ENCODE peak calls at places on chromosomes 11 and 22, in eight cellular contexts. W, N, Y, D, O, J, S and T are unnamed samples.
A peak's percentile ranks its signal among the peaks of the same experiment; 100 is the strongest.

GRCh38 chr22:49351761-49352221 is 475.9 kb downstream of the BRD1 start:
- DNase-seq in W (no peak), N (no peak), Y (no peak), D (no peak), O (no peak), J (no peak), S (peak; percentile 22), T (no peak)

GRCh38 chr11:23406131-23406819 is 546.0 kb upstream of the CCDC179 start:
- DNase-seq in W (no peak), N (no peak), Y (no peak), D (no peak), O (no peak), J (no peak), S (no peak), T (peak; percentile 4)

GRCh38 chr11:134425413-134425812 is 13.4 kb upstream of the B3GAT1 start:
- DNase-seq in W (no peak), N (no peak), Y (no peak), D (no peak), O (no peak), J (no peak), S (no peak), T (no peak)

GRCh38 chr11:36030707-36031365 is 87.0 kb downstream of the LDLRAD3 start:
- DNase-seq in W (peak; percentile 78), N (no peak), Y (no peak), D (peak; percentile 67), O (no peak), J (no peak), S (no peak), T (no peak)

GRCh38 chr11:17431139-17431538 is 42.7 kb upstream of the KCNJ11 start:
- DNase-seq in W (no peak), N (no peak), Y (no peak), D (no peak), O (no peak), J (no peak), S (no peak), T (no peak)

GRCh38 chr11:117690484-117691205 is 106.4 kb downstream of the DSCAML1 start:
- DNase-seq in W (no peak), N (no peak), Y (no peak), D (no peak), O (no peak), J (no peak), S (no peak), T (no peak)

GRCh38 chr22:24367841-24368240 is 59.6 kb upstream of the ADORA2A start:
- DNase-seq in W (peak; percentile 42), N (peak; percentile 38), Y (no peak), D (no peak), O (no peak), J (no peak), S (no peak), T (no peak)

GRCh38 chr22:31635638-31636306 is 26.2 kb downstream of the PISD start:
- DNase-seq in W (no peak), N (no peak), Y (no peak), D (no peak), O (no peak), J (no peak), S (peak; percentile 86), T (no peak)

GRCh38 chr11:72456651-72457050 is 22.3 kb upstream of the CLPB start:
- DNase-seq in W (no peak), N (no peak), Y (no peak), D (no peak), O (no peak), J (no peak), S (no peak), T (no peak)

GRCh38 chr11:3882671-3883070 is 27.2 kb downstream of the STIM1 start:
- DNase-seq in W (no peak), N (no peak), Y (no peak), D (no peak), O (no peak), J (no peak), S (no peak), T (no peak)

GRCh38 chr22:24950272-24950902 is 2.1 kb upstream of the KIAA1671 start:
- DNase-seq in W (peak; percentile 8), N (no peak), Y (peak; percentile 72), D (no peak), O (no peak), J (no peak), S (no peak), T (no peak)

GRCh38 chr11:121466063-121466794 is 13.5 kb upstream of the SORL1-AS1 start:
- DNase-seq in W (peak; percentile 95), N (peak; percentile 99), Y (peak; percentile 56), D (peak; percentile 76), O (peak; percentile 79), J (peak; percentile 97), S (peak; percentile 92), T (peak; percentile 97)

GRCh38 chr11:3195251-3196160 is 23.1 kb downstream of the MRGPRG start:
- DNase-seq in W (peak; percentile 14), N (no peak), Y (no peak), D (no peak), O (no peak), J (peak; percentile 35), S (no peak), T (no peak)

GRCh38 chr11:78741794-78742193 is 167.1 kb upstream of the NARS2 start:
- DNase-seq in W (no peak), N (no peak), Y (no peak), D (no peak), O (no peak), J (no peak), S (no peak), T (no peak)

GRCh38 chr11:78030429-78031325 is 7.6 kb upstream of the KCTD14 start:
- DNase-seq in W (peak; percentile 50), N (peak; percentile 85), Y (peak; percentile 63), D (no peak), O (peak; percentile 71), J (peak; percentile 81), S (peak; percentile 89), T (peak; percentile 34)

DNA sequence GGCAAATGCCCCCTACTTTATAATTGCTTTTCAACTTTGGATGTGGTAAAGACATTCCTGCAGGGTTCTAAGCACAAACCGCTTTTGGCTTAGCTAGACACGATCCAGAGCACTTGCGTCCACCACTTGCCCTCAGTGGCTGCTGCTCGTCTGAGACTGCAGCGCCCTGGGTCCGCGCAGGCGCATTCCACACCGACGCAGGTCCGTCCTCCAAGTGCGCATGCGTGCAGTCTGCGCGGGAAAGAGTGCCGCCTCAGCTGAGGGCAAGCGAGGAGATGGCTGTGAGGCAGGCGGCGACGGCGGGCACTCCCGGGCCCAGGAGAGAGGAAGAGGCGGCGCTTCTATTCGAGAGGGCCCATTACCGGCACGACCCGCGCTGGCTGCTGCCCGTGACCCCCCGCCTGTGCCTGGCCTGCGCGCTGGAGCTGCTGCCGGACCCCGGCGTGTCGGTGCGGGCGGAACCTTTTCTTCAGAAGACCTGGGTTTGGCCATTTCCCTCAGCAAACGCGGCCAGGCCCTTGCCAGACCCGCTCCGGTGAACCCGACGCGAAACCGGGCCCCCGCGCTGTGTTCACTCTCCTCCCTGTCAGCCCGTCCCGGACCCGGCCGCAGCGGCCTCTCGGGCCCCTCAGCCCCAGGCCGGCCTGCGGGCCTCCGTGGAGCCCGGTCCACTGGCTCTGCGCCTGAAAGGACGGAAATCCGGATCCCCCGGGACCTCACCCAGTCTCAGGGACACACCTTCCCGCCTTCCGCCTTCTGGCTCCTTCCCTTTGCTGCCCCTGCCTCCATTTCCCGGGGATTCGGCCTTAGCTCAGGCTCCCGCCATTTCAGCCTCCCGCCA is at the start of gene MEI1:
- DNase-seq in W (peak; percentile 56), N (no peak), Y (peak; percentile 15), D (peak; percentile 30), O (peak; percentile 92), J (peak; percentile 87), S (peak; percentile 90), T (peak; percentile 86)
- H3K4me3 ChIP-seq in W (no peak within 1 kb of the TSS), N (no peak within 1 kb of the TSS), Y (no peak within 1 kb of the TSS), D (no peak within 1 kb of the TSS), O (peak within 1 kb of the TSS; percentile 22), J (peak within 1 kb of the TSS; percentile 14), S (no peak within 1 kb of the TSS), T (no peak within 1 kb of the TSS)

GRCh38 chr11:46808804-46809431 is 37.2 kb downstream of the CKAP5 start:
- DNase-seq in W (peak; percentile 49), N (peak; percentile 53), Y (no peak), D (no peak), O (no peak), J (no peak), S (no peak), T (no peak)
- TF ChIP-seq CTCF in W (peak; percentile 22), N (peak; percentile 57), Y (peak; percentile 34), D (peak; percentile 18), O (peak; percentile 15), J (no peak), S (no peak), T (no peak)

GRCh38 chr11:34999453-34999852 is 83.0 kb downstream of the PDHX start:
- DNase-seq in W (no peak), N (no peak), Y (no peak), D (no peak), O (no peak), J (no peak), S (no peak), T (no peak)

GRCh38 chr11:35007277-35007676 is 90.9 kb downstream of the PDHX start:
- DNase-seq in W (no peak), N (no peak), Y (no peak), D (no peak), O (no peak), J (no peak), S (no peak), T (no peak)

GRCh38 chr11:35006389-35007128 is 90.1 kb downstream of the PDHX start:
- DNase-seq in W (peak; percentile 37), N (no peak), Y (no peak), D (no peak), O (no peak), J (no peak), S (no peak), T (no peak)

GRCh38 chr11:35005156-35005780 is 88.8 kb downstream of the PDHX start:
- DNase-seq in W (no peak), N (peak; percentile 73), Y (no peak), D (no peak), O (no peak), J (no peak), S (peak; percentile 59), T (no peak)

GRCh38 chr11:35003658-35004057 is 87.2 kb downstream of the PDHX start:
- DNase-seq in W (peak; percentile 24), N (peak; percentile 63), Y (no peak), D (no peak), O (no peak), J (no peak), S (no peak), T (no peak)
- H3K27ac ChIP-seq in W (no peak overlapping the region), N (peak overlapping the region; percentile 92), Y (no peak overlapping the region), D (no peak overlapping the region), O (no peak overlapping the region), J (no peak overlapping the region), S (no peak overlapping the region), T (no peak overlapping the region)

DNA sequence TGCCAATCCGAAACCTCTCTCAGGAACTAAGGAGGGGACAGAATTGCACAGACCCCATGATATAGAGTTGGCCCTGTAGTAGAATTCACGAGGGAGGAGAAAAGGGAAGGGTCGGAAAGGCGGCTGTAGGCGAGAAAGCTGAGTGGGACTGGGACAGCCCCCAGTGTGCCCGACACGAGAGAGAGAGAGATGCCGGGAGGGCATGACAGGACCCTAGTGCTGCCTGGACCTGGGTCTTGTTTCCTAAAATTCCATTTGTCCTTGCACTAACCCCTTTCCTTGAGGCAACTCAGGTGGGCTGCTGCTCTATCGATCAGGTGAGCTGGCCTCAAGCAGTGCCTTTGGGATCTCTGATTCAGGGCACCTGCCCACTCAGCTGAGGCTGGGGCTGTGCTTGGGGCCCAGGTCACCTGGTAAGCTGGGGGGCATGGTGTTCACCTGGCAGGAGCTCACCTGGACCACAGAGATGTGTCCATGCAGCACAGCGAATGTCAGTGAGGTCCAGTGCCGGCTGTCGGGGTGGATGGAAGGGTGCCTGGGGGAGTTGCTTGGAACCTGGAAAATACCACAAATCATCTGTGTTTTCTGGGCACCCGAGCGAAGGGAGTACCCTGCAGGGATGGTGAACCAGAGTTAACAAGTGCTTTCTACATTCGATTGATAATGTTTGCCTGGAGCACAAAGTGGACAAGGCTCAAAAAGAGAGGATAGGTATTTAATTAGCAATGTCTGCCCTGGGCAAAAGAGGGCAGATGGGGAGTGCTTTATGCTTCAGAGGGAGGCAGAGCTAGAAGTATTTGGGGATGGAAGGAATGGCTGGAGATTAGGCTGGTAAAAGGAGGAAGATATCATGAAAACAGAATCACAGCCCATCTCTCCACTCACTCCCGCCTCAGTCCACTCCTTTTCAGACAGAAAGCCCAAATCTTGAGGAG is 61.6 kb downstream of the NAT10 start:
- DNase-seq in W (no peak), N (no peak), Y (no peak), D (no peak), O (no peak), J (no peak), S (no peak), T (no peak)
- H3K4me3 ChIP-seq in W (no peak overlapping the region), N (no peak overlapping the region), Y (no peak overlapping the region), D (no peak overlapping the region), O (no peak overlapping the region), J (no peak overlapping the region), S (no peak overlapping the region), T (no peak overlapping the region)